ENCODE peak calls at places on chromosomes 6 and 20, in ten cellular contexts. G, B, V, M, E, U, D, X, W and L are unnamed samples.

GRCh38 chr6:72760130-72760793 is 138.4 kb downstream of the KCNQ5 start:
- DNase-seq in V (no peak), B (no peak), U (no peak), X (no peak), D (no peak), M (no peak), W (no peak), E (peak; percentile 21), G (no peak), L (no peak)

GRCh38 chr6:45199554-45199953 is 128.6 kb upstream of the RUNX2 start:
- DNase-seq in X (peak; percentile 60), M (no peak), D (no peak), B (no peak), V (no peak), G (no peak), U (no peak), W (no peak), E (no peak), L (no peak)

GRCh38 chr6:16436550-16436949 is 198.2 kb downstream of the GMPR start:
- DNase-seq in G (no peak), X (no peak), W (no peak), B (no peak), D (no peak), V (no peak), E (no peak), M (no peak), U (no peak), L (no peak)

GRCh38 chr20:50350510-50351249 is 159.5 kb upstream of the PTPN1 start:
- DNase-seq in V (peak; percentile 64), X (no peak), D (no peak), W (no peak), E (no peak), B (no peak), M (no peak), G (no peak), U (no peak), L (no peak)

GRCh38 chr20:22861990-22862389 is 173.1 kb upstream of the SSTR4 start:
- DNase-seq in V (no peak), E (peak; percentile 74), G (no peak), B (peak; percentile 44), D (no peak), X (no peak), W (no peak), M (no peak), U (no peak), L (no peak)

GRCh38 chr6:43269273-43270007 is 26.2 kb downstream of the TTBK1 start:
- DNase-seq in G (no peak), V (no peak), W (peak; percentile 38), D (no peak), M (no peak), U (no peak), X (no peak), B (no peak), E (no peak), L (no peak)

GRCh38 chr20:37453836-37454235 is 67.2 kb upstream of the NNAT start:
- DNase-seq in V (no peak), E (no peak), D (no peak), X (no peak), G (no peak), U (no peak), B (no peak), W (no peak), M (no peak), L (no peak)

GRCh38 chr6:12051861-12052368 is 39.8 kb downstream of the HIVEP1 start:
- DNase-seq in X (no peak), E (no peak), V (no peak), M (peak; percentile 35), D (no peak), W (no peak), U (no peak), B (no peak), G (no peak), L (no peak)

GRCh38 chr6:56570434-56571359 is 72.0 kb downstream of the DST start:
- DNase-seq in B (no peak), D (no peak), W (no peak), V (no peak), E (peak; percentile 52), G (no peak), U (peak; percentile 33), M (no peak), X (peak; percentile 60), L (no peak)

GRCh38 chr20:37868998-37869861 is 33.7 kb upstream of the VSTM2L start:
- DNase-seq in U (peak; percentile 55), B (no peak), W (no peak), E (no peak), D (no peak), X (no peak), G (no peak), V (peak; percentile 45), M (no peak), L (no peak)

GRCh38 chr20:50646483-50646996 is 44.8 kb downstream of the RIPOR3 start:
- DNase-seq in B (no peak), W (no peak), X (no peak), E (no peak), D (no peak), G (no peak), M (no peak), U (no peak), V (no peak), L (no peak)

GRCh38 chr6:127969701-127970100 is 68.8 kb upstream of the THEMIS start:
- DNase-seq in G (no peak), X (no peak), W (no peak), V (no peak), M (no peak), B (no peak), D (no peak), E (no peak), U (no peak), L (no peak)

GRCh38 chr6:169868458-169868857 is 117.0 kb downstream of the ERMARD start:
- DNase-seq in M (no peak), B (peak; percentile 35), G (no peak), X (no peak), V (peak; percentile 87), W (peak; percentile 57), E (no peak), U (no peak), D (no peak), L (no peak)

GRCh38 chr6:144331610-144332009 is 46.5 kb downstream of the UTRN start:
- DNase-seq in U (no peak), W (no peak), X (no peak), E (no peak), V (no peak), G (no peak), M (no peak), B (no peak), D (no peak), L (no peak)

GRCh38 chr6:158255280-158255973 is 56.8 kb upstream of the TULP4 start:
- DNase-seq in D (no peak), X (no peak), B (no peak), V (no peak), U (no peak), E (no peak), W (no peak), M (no peak), G (no peak), L (no peak)

GRCh38 chr20:48198951-48199431 is 413.7 kb upstream of the SULF2 start:
- DNase-seq in G (no peak), D (no peak), V (no peak), M (no peak), E (no peak), U (no peak), X (no peak), W (no peak), B (no peak), L (no peak)
- TF ChIP-seq POLR2AphosphoS5 in G (no peak), D (no peak), V (no peak), M (no peak), E (no peak), U (no peak), X (no peak), W (no peak), B (no peak), L (no peak)

DNA sequence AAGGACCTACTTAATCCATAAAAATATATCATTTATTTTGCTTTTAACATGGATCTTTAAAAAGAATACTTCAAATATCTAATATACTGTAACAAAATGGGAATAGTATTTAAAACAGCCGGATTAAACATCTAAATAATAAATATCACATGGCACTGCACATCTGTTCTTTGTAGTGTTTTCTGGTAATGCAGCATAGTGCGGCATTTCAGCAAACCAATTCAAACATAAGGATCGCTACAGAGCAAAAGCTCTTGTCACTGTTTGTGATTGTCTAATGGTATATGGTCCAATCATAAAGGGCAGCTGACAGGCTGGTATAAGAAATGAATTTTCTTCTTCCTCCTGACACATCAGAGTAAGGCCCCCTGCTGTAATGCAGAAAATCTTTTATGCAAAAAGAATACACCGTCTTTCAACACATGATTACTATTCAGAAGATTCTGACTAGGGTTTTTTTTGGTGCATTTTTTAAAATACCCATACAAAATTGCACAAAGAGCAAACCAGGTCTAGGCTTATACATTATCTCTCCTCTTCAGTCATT is 40.0 kb upstream of the POU3F2 start:
- DNase-seq in X (no peak), M (no peak), U (no peak), D (no peak), V (no peak), W (no peak), E (no peak), B (no peak), G (no peak), L (no peak)
- TF ChIP-seq POLR2AphosphoS5 in X (no peak), M (no peak), U (no peak), D (no peak), V (no peak), W (no peak), E (no peak), B (no peak), G (no peak), L (no peak)

DNA sequence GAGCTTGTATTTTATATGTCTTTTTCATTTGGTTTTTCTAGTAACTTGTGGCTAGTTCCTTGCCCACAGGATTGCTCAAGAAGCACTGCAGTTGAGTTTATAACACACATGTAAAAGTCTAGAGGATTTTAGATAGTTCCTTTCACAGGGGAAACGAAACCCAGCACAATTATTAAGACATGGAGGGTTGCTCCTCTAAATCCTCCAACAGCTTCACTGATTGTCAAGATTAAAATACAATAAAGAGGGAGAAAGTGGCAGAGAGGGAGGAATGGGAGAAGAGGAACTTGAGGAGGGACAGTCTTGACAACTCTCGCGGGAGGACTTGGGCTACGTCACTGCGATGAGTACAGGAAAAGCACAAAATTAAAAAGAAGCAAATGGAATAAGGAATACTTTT is 9.7 kb upstream of the TBC1D7 start:
- DNase-seq in U (no peak), V (no peak), G (no peak), M (peak; percentile 68), W (no peak), X (no peak), E (no peak), B (no peak), D (no peak), L (no peak)
- TF ChIP-seq POLR2AphosphoS5 in U (no peak), V (no peak), G (no peak), M (peak; percentile 27), W (no peak), X (no peak), E (no peak), B (no peak), D (no peak), L (no peak)

DNA sequence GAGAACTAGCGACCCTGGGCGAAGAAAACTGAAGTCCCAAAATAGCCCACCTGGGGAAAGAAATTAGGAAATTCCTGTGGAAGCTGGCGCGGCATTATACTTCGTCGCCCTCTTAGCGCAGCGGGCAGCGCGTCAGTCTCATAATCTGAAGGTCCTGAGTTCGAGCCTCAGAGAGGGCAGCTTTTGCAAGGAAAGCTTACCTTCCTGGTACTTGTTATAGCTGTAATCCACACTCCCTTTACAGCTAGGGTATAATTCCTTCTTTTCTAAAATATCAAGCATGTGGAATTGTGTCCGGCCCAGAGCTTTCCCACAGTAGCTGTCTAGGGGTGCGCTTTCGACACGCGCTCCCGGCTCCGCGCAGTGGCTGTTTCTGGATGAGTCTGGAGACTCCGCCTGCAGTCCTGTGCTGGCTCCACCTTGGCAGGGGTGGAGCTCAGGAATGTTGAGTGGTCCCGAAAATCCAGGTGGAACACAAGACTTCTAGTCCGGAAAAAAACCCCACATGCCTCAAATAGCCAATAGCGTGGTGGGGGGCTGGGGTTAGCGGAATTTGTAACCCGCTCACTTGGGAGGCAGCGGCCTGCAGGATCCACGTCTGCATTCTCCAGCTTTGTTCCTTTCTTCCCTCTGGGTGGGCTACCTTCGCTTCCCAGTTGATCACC is 83.7 kb upstream of the ZNF322 start:
- DNase-seq in D (peak; percentile 76), B (no peak), G (no peak), W (no peak), V (no peak), E (peak; percentile 13), U (peak; percentile 45), M (no peak), X (no peak), L (no peak)
- TF ChIP-seq POLR2AphosphoS5 in D (no peak), B (no peak), G (no peak), W (no peak), V (no peak), E (no peak), U (no peak), M (no peak), X (no peak), L (no peak)